ENCODE peak calls at places on chromosomes 13 and 19, in ten cellular contexts. A is hepatocyte, Y is tibial artery, K is SK-N-MC, H is H9, Z is endodermal cell, J is aorta, W is colonic mucosa, N is GM23248, I is OCI-LY7. O is an unnamed sample.

GRCh38 chr13:25630327-25630726 is 258.6 kb downstream of the ATP8A2 start:
- DNase-seq in A (no peak), Y (no peak), K (peak; percentile 92), H (no peak), Z (no peak), J (no peak), W (no peak), N (no peak), I (no peak), O (no peak)

GRCh38 chr13:32415019-32415418 is 12.9 kb downstream of the N4BP2L1 start:
- DNase-seq in A (no peak), Y (no peak), K (no peak), H (peak; percentile 65), Z (peak; percentile 81), J (no peak), W (peak; percentile 33), N (peak; percentile 32), I (peak; percentile 20), O (no peak)

GRCh38 chr19:10861118-10861651 is 10.2 kb upstream of the CARM1 start:
- DNase-seq in A (no peak), Y (no peak), K (no peak), H (peak; percentile 75), Z (peak; percentile 88), J (no peak), W (peak; percentile 49), N (peak; percentile 60), I (peak; percentile 67), O (no peak)

GRCh38 chr13:46812398-46812797 is 15.4 kb upstream of the ESD start:
- DNase-seq in A (no peak), Y (no peak), K (no peak), H (no peak), Z (no peak), J (no peak), W (no peak), N (peak; percentile 12), I (no peak), O (no peak)

GRCh38 chr13:33185853-33186252 is 99.7 kb downstream of the STARD13 start:
- DNase-seq in A (no peak), Y (no peak), K (no peak), H (no peak), Z (peak; percentile 52), J (no peak), W (no peak), N (no peak), I (no peak), O (no peak)

GRCh38 chr13:49256841-49257240 is 9.1 kb downstream of the CDADC1 start:
- DNase-seq in A (no peak), Y (no peak), K (no peak), H (no peak), Z (no peak), J (no peak), W (no peak), N (peak; percentile 15), I (no peak), O (no peak)

GRCh38 chr13:24270639-24271131 is 38.7 kb upstream of the C1QTNF9 start:
- DNase-seq in A (peak; percentile 46), Y (peak; percentile 78), K (no peak), H (no peak), Z (peak; percentile 52), J (peak; percentile 86), W (peak; percentile 75), N (peak; percentile 75), I (no peak), O (peak; percentile 89)

GRCh38 chr19:48203227-48203793 is 32.8 kb downstream of the ZSWIM9 start:
- DNase-seq in A (no peak), Y (no peak), K (no peak), H (no peak), Z (no peak), J (no peak), W (no peak), N (no peak), I (peak; percentile 28), O (no peak)

GRCh38 chr13:111247552-111247951 is 72.9 kb upstream of the TEX29 start:
- DNase-seq in A (no peak), Y (no peak), K (no peak), H (no peak), Z (no peak), J (no peak), W (peak; percentile 32), N (no peak), I (no peak), O (no peak)

GRCh38 chr19:49591731-49592485 is 926 bp downstream of the PRR12 start:
- DNase-seq in A (peak; percentile 55), Y (no peak), K (no peak), H (peak; percentile 78), Z (peak; percentile 86), J (peak; percentile 81), W (peak; percentile 70), N (peak; percentile 76), I (peak; percentile 63), O (peak; percentile 86)

GRCh38 chr19:46453661-46454060 is 17.7 kb downstream of the PNMA8A start:
- DNase-seq in A (no peak), Y (peak; percentile 10), K (no peak), H (no peak), Z (no peak), J (peak; percentile 9), W (no peak), N (no peak), I (no peak), O (no peak)

GRCh38 chr13:111345682-111346081 is 25.2 kb downstream of the TEX29 start:
- DNase-seq in A (no peak), Y (no peak), K (no peak), H (peak; percentile 23), Z (no peak), J (no peak), W (no peak), N (no peak), I (no peak), O (no peak)

DNA sequence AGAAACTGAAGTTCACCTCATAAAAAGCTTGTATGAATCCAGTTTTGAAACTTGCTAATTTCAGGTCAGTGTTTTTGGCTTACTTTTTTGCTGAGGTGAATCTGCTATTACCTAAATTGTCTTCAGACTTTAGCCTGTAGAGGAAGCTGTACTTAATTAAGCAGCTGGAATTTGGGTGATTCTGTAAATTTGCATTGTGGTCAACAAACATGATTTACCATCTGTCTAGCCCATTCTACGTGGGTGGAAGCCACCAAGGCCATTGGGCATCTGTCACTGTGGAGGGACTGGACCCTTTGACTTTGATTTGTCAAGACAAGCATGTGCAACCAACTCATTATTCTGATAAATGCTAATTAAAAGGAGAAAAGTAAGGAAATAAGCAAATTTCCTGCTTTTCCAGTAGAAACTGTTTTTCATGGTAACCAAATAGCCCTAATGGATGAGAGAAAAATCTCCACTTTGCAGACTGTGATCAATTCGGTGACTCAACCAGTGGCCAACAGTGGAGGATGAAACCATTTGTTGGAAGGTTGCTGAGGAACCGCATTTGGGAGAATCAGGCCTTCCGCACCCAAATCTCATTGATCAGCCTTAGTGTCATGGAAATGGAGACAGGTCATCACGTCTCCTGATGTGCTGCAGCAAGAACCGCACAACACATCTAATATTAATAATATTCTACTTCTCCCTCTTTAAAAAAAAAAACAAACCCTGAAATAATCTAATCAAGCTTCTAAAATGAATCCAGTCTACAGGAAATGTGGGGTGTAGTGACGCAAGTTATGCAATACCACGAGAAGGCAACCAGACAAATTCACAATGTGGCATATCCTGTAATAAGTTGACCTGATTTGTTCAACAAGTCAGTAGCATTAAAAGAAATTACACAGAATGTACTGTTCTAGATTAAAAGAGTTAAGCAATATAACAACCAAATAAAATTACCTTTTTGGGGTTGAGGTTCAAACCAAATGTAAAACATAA is 54.3 kb downstream of the GARRE1 start:
- DNase-seq in A (no peak), Y (no peak), K (peak; percentile 32), H (no peak), Z (no peak), J (no peak), W (no peak), N (peak; percentile 27), I (peak; percentile 49), O (no peak)
- H3K27ac ChIP-seq in A (no peak overlapping the region), Y (peak overlapping the region; percentile 47), K (no peak overlapping the region), H (no peak overlapping the region), Z (no peak overlapping the region), J (peak overlapping the region; percentile 9), W (no peak overlapping the region), N (peak overlapping the region; percentile 12), I (peak overlapping the region; percentile 93), O (no peak overlapping the region)

GRCh38 chr19:53981408-53981998 is 9.9 kb upstream of the CACNG6 start:
- DNase-seq in A (no peak), Y (no peak), K (no peak), H (peak; percentile 66), Z (peak; percentile 71), J (no peak), W (no peak), N (no peak), I (no peak), O (no peak)

GRCh38 chr19:53978975-53979801 is 12.2 kb upstream of the CACNG6 start:
- DNase-seq in A (no peak), Y (no peak), K (no peak), H (no peak), Z (no peak), J (no peak), W (no peak), N (no peak), I (no peak), O (no peak)

GRCh38 chr19:53977991-53978731 is 13.3 kb upstream of the CACNG6 start:
- DNase-seq in A (peak; percentile 85), Y (peak; percentile 48), K (no peak), H (peak; percentile 99), Z (peak; percentile 98), J (peak; percentile 85), W (no peak), N (peak; percentile 92), I (no peak), O (no peak)

GRCh38 chr19:53980553-53981407 is 10.7 kb upstream of the CACNG6 start:
- DNase-seq in A (peak; percentile 67), Y (no peak), K (no peak), H (peak; percentile 95), Z (peak; percentile 94), J (no peak), W (peak; percentile 35), N (peak; percentile 38), I (no peak), O (no peak)

GRCh38 chr19:53977429-53977990 is 13.9 kb upstream of the CACNG6 start:
- DNase-seq in A (peak; percentile 89), Y (peak; percentile 83), K (peak; percentile 5), H (peak; percentile 92), Z (peak; percentile 93), J (peak; percentile 85), W (peak; percentile 81), N (peak; percentile 93), I (peak; percentile 84), O (no peak)
- H3K27ac ChIP-seq in A (no peak overlapping the region), Y (no peak overlapping the region), K (no peak overlapping the region), H (no peak overlapping the region), Z (no peak overlapping the region), J (no peak overlapping the region), W (no peak overlapping the region), N (no peak overlapping the region), I (no peak overlapping the region), O (no peak overlapping the region)

GRCh38 chr19:31139871-31140505 is 209.2 kb downstream of the TSHZ3 start:
- DNase-seq in A (no peak), Y (no peak), K (no peak), H (no peak), Z (no peak), J (no peak), W (no peak), N (peak; percentile 92), I (no peak), O (no peak)
- H3K27ac ChIP-seq in A (no peak overlapping the region), Y (no peak overlapping the region), K (no peak overlapping the region), H (no peak overlapping the region), Z (no peak overlapping the region), J (no peak overlapping the region), W (no peak overlapping the region), N (peak overlapping the region; percentile 92), I (no peak overlapping the region), O (no peak overlapping the region)

DNA sequence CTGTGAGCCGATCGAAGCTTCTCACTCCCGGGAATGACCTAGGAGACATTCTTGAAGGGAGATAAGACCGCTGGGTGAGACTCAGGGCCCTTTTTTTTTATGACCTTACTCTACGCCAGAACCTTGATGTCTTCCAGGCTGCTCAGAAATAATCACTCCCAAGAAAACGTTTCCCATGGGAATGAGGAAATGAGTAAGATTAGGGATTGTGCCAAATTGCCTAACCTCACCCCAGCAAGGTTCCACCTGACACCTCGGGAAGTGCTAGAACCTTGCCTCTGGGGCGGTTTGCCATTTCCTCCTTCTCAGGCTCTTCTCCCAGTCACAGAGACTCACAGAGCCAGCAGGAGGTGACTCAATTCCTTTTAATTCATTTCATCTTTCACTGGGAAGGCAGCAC is 2.3 kb downstream of the SLC46A3 start:
- DNase-seq in A (peak; percentile 46), Y (no peak), K (no peak), H (no peak), Z (peak; percentile 86), J (no peak), W (peak; percentile 84), N (peak; percentile 88), I (no peak), O (peak; percentile 78)
- H3K27ac ChIP-seq in A (peak overlapping the region; percentile 75), Y (no peak overlapping the region), K (peak overlapping the region; percentile 26), H (no peak overlapping the region), Z (no peak overlapping the region), J (no peak overlapping the region), W (peak overlapping the region; percentile 94), N (peak overlapping the region; percentile 48), I (no peak overlapping the region), O (no peak overlapping the region)

O was measured in kidney.